ENCODE peak calls at places on chromosome 9, in four cellular contexts. One of them, this sample, is unnamed.
A peak's percentile ranks its signal among the peaks of the same experiment; 100 is the strongest.

GRCh38 chr9:88936668-88937067 is 54.6 kb upstream of the S1PR3 start:
- DNase-seq in AG10803: no peak
- DNase-seq in foreskin fibroblast: no peak
- DNase-seq in thyroid gland: no peak
- DNase-seq in this sample: no peak

GRCh38 chr9:130333041-130334040 is 67.8 kb downstream of the HMCN2 start:
- DNase-seq in AG10803: peak; percentile 47
- DNase-seq in foreskin fibroblast: no peak
- DNase-seq in thyroid gland: no peak
- DNase-seq in this sample: no peak

GRCh38 chr9:36530224-36530623 is 42.5 kb upstream of the MELK start:
- DNase-seq in AG10803: no peak
- DNase-seq in foreskin fibroblast: no peak
- DNase-seq in thyroid gland: no peak
- DNase-seq in this sample: no peak

GRCh38 chr9:22817181-22817580 is 370.6 kb downstream of the DMRTA1 start:
- DNase-seq in AG10803: peak; percentile 41
- DNase-seq in foreskin fibroblast: no peak
- DNase-seq in thyroid gland: no peak
- DNase-seq in this sample: no peak

GRCh38 chr9:38394419-38394818 is 1.9 kb downstream of the ALDH1B1 start:
- DNase-seq in AG10803: no peak
- DNase-seq in foreskin fibroblast: no peak
- DNase-seq in thyroid gland: no peak
- DNase-seq in this sample: no peak

GRCh38 chr9:128382261-128382660 is 11.1 kb downstream of the URM1 start:
- DNase-seq in AG10803: no peak
- DNase-seq in foreskin fibroblast: no peak
- DNase-seq in thyroid gland: no peak
- DNase-seq in this sample: no peak

GRCh38 chr9:35783418-35783817 is 8.0 kb upstream of the NPR2 start:
- DNase-seq in AG10803: no peak
- DNase-seq in foreskin fibroblast: no peak
- DNase-seq in thyroid gland: no peak
- DNase-seq in this sample: no peak

GRCh38 chr9:136052433-136052880 is 42.6 kb downstream of the NACC2 start:
- DNase-seq in AG10803: peak; percentile 60
- DNase-seq in foreskin fibroblast: no peak
- DNase-seq in thyroid gland: peak; percentile 68
- DNase-seq in this sample: no peak

GRCh38 chr9:133483611-133484010 is 4.7 kb upstream of the SLC2A6 start:
- DNase-seq in AG10803: no peak
- DNase-seq in foreskin fibroblast: no peak
- DNase-seq in thyroid gland: no peak
- DNase-seq in this sample: no peak

GRCh38 chr9:105700598-105701544 is 6.5 kb downstream of the TMEM38B start:
- DNase-seq in AG10803: no peak
- DNase-seq in foreskin fibroblast: no peak
- DNase-seq in thyroid gland: no peak
- DNase-seq in this sample: no peak

GRCh38 chr9:32072568-32072967 is 311.9 kb upstream of the ACO1 start:
- DNase-seq in AG10803: no peak
- DNase-seq in foreskin fibroblast: no peak
- DNase-seq in thyroid gland: no peak
- DNase-seq in this sample: no peak

GRCh38 chr9:32069969-32070368 is 314.5 kb upstream of the ACO1 start:
- DNase-seq in AG10803: no peak
- DNase-seq in foreskin fibroblast: no peak
- DNase-seq in thyroid gland: no peak
- DNase-seq in this sample: no peak

DNA sequence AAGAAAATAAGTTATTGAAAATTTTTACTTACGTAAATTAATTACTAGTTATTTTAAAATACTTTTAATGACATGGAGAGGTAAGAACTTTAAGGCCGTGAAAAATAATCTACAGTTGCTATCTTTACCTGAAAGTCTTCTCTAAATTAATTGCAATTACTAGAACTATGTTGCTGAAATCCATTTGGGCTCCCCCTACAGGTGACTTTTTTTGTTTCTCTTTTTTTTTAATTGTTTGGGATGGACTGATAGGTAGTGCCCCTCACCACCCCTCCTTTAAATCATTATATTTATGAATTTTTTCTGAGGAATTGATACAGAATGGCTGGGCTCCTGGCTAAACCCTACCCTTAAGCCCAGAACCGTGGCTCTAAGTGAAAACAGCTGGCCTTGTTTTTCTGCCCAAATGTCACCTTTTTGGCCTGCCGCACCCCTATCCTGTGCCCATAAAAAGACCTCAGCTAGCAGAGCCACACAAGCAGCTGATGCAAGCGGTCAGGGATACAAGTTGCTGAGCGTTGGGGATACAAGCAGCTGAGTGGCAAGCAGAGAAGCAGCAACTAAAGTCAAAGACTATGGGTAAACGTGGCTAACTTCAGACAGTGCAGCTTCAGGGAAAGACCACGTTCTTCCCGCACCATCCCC is 315.2 kb upstream of the ACO1 start:
- DNase-seq in AG10803: no peak
- DNase-seq in foreskin fibroblast: no peak
- DNase-seq in thyroid gland: no peak
- DNase-seq in this sample: no peak
- TF ChIP-seq CTCF in AG10803: peak; percentile 4
- TF ChIP-seq CTCF in foreskin fibroblast: no peak
- TF ChIP-seq CTCF in thyroid gland: no peak
- TF ChIP-seq CTCF in this sample: peak; percentile 43

DNA sequence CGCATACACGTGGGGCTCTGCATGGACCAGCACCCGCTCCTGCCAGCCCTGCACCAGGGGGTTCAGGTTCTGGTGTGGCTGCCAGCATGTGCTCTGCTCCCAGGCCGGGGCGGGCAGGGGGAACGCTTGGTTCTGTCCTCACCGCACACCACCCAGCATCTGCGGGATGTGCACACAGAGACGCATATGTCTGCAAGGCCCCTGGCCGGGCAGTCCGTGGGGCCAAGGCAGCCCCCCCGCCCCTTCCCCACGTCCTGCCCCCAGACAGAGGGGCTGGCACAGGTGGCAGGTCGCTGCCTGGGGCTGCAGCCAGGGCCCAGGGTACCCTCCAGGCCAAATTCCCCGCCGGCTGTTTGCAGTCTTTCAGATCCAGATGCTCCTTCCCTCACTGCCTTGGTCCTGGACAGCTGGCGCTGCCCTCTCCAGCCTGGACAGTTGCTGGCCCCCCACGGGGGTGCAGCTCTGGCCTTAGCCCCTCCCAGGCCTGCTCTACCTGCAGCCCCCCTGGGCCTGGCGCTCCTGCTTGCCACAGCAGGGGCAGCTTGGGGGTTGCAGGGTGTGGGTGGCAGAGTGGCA is 18.0 kb upstream of the NRARP start:
- DNase-seq in AG10803: no peak
- DNase-seq in foreskin fibroblast: no peak
- DNase-seq in thyroid gland: no peak
- DNase-seq in this sample: no peak
- H3K4me3 ChIP-seq in AG10803: no peak overlapping the region
- H3K4me3 ChIP-seq in foreskin fibroblast: no peak overlapping the region
- H3K4me3 ChIP-seq in thyroid gland: no peak overlapping the region
- H3K4me3 ChIP-seq in this sample: no peak overlapping the region

GRCh38 chr9:84997472-84997871 is 327.9 kb downstream of the NTRK2 start:
- DNase-seq in AG10803: no peak
- DNase-seq in foreskin fibroblast: no peak
- DNase-seq in thyroid gland: no peak
- DNase-seq in this sample: no peak
- TF ChIP-seq CTCF in AG10803: no peak
- TF ChIP-seq CTCF in foreskin fibroblast: no peak
- TF ChIP-seq CTCF in thyroid gland: no peak
- TF ChIP-seq CTCF in this sample: peak; percentile 38

DNA sequence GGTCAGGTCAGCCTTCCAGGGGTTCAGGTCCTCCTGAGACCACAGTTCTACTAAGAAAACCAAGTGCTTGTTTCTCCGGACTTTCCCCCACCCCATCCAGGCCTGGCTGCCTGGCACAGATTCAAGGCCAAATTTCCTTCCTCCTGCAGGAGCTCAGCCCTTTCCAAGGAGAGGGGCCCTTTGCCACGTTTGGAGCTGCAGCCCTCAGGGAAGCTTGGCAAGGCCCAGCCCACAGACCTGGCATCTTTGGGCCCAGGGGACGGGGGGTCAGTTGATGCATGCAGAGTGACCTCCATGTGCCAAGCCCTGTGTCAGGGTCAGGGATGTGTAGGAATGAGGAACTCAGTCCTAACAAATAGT is 68.4 kb upstream of the GGTA1 start:
- DNase-seq in AG10803: no peak
- DNase-seq in foreskin fibroblast: no peak
- DNase-seq in thyroid gland: no peak
- DNase-seq in this sample: no peak
- H3K4me3 ChIP-seq in AG10803: peak overlapping the region; percentile 46
- H3K4me3 ChIP-seq in foreskin fibroblast: peak overlapping the region; percentile 0
- H3K4me3 ChIP-seq in thyroid gland: no peak overlapping the region
- H3K4me3 ChIP-seq in this sample: no peak overlapping the region

GRCh38 chr9:101235105-101235866 is 149.5 kb downstream of the BAAT start:
- DNase-seq in AG10803: peak; percentile 12
- DNase-seq in foreskin fibroblast: no peak
- DNase-seq in thyroid gland: no peak
- DNase-seq in this sample: peak; percentile 9
- TF ChIP-seq CTCF in AG10803: peak; percentile 24
- TF ChIP-seq CTCF in foreskin fibroblast: no peak
- TF ChIP-seq CTCF in thyroid gland: peak; percentile 44
- TF ChIP-seq CTCF in this sample: peak; percentile 72

GRCh38 chr9:459491-460444 is 245.1 kb downstream of the DOCK8 start:
- DNase-seq in AG10803: no peak
- DNase-seq in foreskin fibroblast: no peak
- DNase-seq in thyroid gland: no peak
- DNase-seq in this sample: no peak
- H3K4me3 ChIP-seq in AG10803: no peak overlapping the region
- H3K4me3 ChIP-seq in foreskin fibroblast: no peak overlapping the region
- H3K4me3 ChIP-seq in thyroid gland: no peak overlapping the region
- H3K4me3 ChIP-seq in this sample: no peak overlapping the region

DNA sequence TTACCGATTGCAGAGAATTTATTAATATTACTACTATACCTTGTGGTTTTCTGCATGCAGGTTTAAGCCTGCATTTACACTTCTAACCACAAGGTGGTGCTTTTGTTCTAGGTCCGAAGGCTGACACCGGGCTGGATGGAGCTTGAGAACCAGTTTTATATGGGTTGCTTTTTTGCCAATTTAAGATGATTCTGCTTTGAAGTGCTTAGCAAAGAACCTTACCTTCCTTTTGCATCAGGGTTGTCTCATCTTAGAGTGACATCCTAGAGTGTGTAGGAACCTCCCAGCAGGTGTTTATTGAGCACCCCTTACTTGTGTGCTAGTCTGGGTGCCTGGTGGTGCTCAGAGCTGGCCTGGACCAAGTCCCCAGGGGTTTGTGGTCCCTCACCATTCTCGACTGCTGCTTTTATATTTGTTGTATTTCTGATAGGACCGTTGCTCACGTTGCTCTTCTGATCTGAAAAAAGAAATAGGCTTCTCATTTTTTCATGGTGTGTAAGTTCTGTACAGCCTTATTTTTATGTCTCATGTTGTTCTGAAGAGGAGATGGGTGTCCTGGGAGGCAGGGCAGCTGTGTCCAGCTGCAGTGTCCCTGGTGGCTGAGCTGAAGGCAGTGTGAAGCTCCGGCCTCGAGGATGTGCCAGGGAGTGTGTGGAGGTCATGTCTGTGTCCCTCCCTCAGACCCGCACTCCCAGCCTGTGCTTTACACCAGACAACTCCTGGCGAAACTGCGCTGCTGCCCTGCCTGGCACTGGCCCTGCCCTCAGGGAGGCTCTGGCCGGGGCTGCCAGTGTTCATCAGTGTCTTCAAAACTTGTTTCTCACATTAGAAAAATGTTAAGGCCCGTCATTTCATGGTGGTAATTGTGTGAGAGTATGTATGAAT is 54.3 kb downstream of the EHMT1 start:
- DNase-seq in AG10803: peak; percentile 78
- DNase-seq in foreskin fibroblast: peak; percentile 61
- DNase-seq in thyroid gland: peak; percentile 52
- DNase-seq in this sample: peak; percentile 20
- TF ChIP-seq CTCF in AG10803: peak; percentile 94
- TF ChIP-seq CTCF in foreskin fibroblast: peak; percentile 76
- TF ChIP-seq CTCF in thyroid gland: peak; percentile 76
- TF ChIP-seq CTCF in this sample: peak; percentile 85

DNA sequence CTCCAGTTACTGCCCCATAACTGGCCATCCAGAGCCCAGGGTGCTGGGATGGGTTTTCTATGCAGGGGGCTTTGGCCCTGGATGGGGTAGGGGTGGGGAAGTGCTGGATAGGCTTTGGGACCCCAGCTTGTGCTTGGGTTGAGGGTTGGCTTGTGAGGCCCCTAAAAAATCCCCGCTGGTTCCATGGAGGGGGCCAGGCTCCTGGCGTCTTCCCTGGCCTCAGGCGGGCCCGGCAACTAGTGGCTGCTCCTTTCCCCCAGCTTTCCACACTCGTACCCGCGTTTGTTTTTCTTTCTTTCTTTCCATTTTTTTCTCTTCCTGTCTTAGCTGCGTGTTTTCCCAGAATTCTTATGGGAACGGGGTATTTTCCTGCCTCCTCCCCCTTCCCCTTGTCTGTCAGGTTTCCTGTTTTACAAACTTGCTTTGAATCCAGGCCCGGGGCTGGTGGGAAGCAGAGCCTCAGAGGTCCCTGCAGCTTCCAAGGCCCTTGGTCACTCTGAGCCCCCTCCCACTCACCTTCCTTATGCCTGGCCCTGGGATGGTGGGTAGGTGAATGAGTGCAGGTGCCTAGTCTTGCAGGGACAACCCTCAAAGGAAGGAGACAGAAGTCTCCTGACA is 40.2 kb downstream of the RGS3 start:
- DNase-seq in AG10803: no peak
- DNase-seq in foreskin fibroblast: no peak
- DNase-seq in thyroid gland: no peak
- DNase-seq in this sample: no peak
- H3K4me3 ChIP-seq in AG10803: no peak overlapping the region
- H3K4me3 ChIP-seq in foreskin fibroblast: no peak overlapping the region
- H3K4me3 ChIP-seq in thyroid gland: peak overlapping the region; percentile 10
- H3K4me3 ChIP-seq in this sample: no peak overlapping the region